ENCODE peak calls at places on chromosomes 6 and 20, in ten cellular contexts. M is adrenal gland, D is neural crest cell, O is GM20000, V is AG09309, P is GM23338, L is upper lobe of right lung, X is mucosa of descending colon, B is B cell, F is psoas muscle. J is an unnamed sample.

GRCh38 chr6:71406871-71407860 is 118.6 kb downstream of the OGFRL1 start:
- DNase-seq in P (peak; percentile 64), L (no peak), V (no peak), O (no peak), F (no peak), X (no peak), B (no peak), D (no peak), M (no peak), J (no peak)

GRCh38 chr6:20377623-20378265 is 23.9 kb upstream of the E2F3 start:
- DNase-seq in X (no peak), B (no peak), V (peak; percentile 25), P (no peak), D (no peak), L (no peak), O (no peak), M (no peak), F (no peak), J (no peak)

GRCh38 chr6:24464253-24465038 is 24.9 kb downstream of the GPLD1 start:
- DNase-seq in D (no peak), F (no peak), V (no peak), B (no peak), O (no peak), X (no peak), P (no peak), L (no peak), M (no peak), J (no peak)

GRCh38 chr20:3658019-3658707 is 5.0 kb downstream of the GFRA4 start:
- DNase-seq in M (peak; percentile 5), V (no peak), F (no peak), X (no peak), B (no peak), O (no peak), D (no peak), L (no peak), P (no peak), J (no peak)

GRCh38 chr20:61404311-61404710 is 152.2 kb downstream of the CDH4 start:
- DNase-seq in L (no peak), B (no peak), P (no peak), O (no peak), D (no peak), F (no peak), M (no peak), X (no peak), V (no peak), J (no peak)

GRCh38 chr20:23039885-23040508 is 4.9 kb downstream of the SSTR4 start:
- DNase-seq in M (no peak), X (no peak), V (no peak), O (no peak), F (no peak), D (no peak), P (no peak), L (no peak), B (no peak), J (no peak)

GRCh38 chr6:41711323-41712038 is 23.9 kb downstream of the TFEB start:
- DNase-seq in M (no peak), D (no peak), L (no peak), F (peak; percentile 32), P (no peak), B (no peak), O (no peak), V (no peak), X (no peak), J (no peak)

GRCh38 chr20:32052792-32053362 is 835 bp downstream of the HCK start:
- DNase-seq in P (peak; percentile 88), L (peak; percentile 88), B (peak; percentile 76), V (no peak), D (no peak), M (peak; percentile 45), F (peak; percentile 83), O (peak; percentile 63), X (peak; percentile 83), J (no peak)

GRCh38 chr20:41469868-41470267 is 103.2 kb upstream of the EMILIN3 start:
- DNase-seq in D (no peak), L (no peak), O (no peak), B (no peak), P (no peak), X (no peak), M (no peak), F (no peak), V (no peak), J (no peak)

GRCh38 chr20:18224968-18225568 is 63.3 kb upstream of the ZNF133 start:
- DNase-seq in P (peak; percentile 20), M (peak; percentile 78), B (no peak), X (no peak), L (no peak), O (no peak), D (peak; percentile 45), F (peak; percentile 68), V (peak; percentile 1), J (no peak)

GRCh38 chr6:7696061-7696460 is 29.8 kb upstream of the BMP6 start:
- DNase-seq in D (no peak), F (no peak), M (peak; percentile 40), B (no peak), V (no peak), L (no peak), X (no peak), O (no peak), P (no peak), J (no peak)

GRCh38 chr6:157045831-157046454 is 268.8 kb downstream of the ARID1B start:
- DNase-seq in L (no peak), F (no peak), O (no peak), M (no peak), B (no peak), X (no peak), P (peak; percentile 82), D (no peak), V (no peak), J (no peak)

GRCh38 chr6:108518714-108519576 is 41.8 kb upstream of the FOXO3 start:
- DNase-seq in P (peak; percentile 76), X (no peak), L (no peak), V (no peak), M (no peak), F (no peak), O (no peak), D (no peak), B (no peak), J (no peak)

GRCh38 chr6:44005507-44005903 is 121.7 kb downstream of the MRPL14 start:
- DNase-seq in X (no peak), P (no peak), M (no peak), L (no peak), O (no peak), B (no peak), D (no peak), V (no peak), F (no peak), J (no peak)

GRCh38 chr20:16747291-16747811 is 807 bp upstream of the OTOR start:
- DNase-seq in M (no peak), F (no peak), O (no peak), B (no peak), P (peak; percentile 57), D (no peak), X (no peak), L (no peak), V (no peak), J (no peak)

GRCh38 chr6:38404900-38405556 is 234.7 kb downstream of the BTBD9 start:
- DNase-seq in D (no peak), L (no peak), M (no peak), P (no peak), V (no peak), X (no peak), F (no peak), B (no peak), O (no peak), J (peak; percentile 80)

GRCh38 chr6:32073066-32073465 is 34.9 kb downstream of the CYP21A2 start:
- DNase-seq in V (no peak), D (no peak), X (peak; percentile 12), F (peak; percentile 5), P (no peak), B (no peak), M (no peak), O (no peak), L (no peak), J (no peak)

GRCh38 chr6:54990001-54990400 is 143.4 kb downstream of the FAM83B start:
- DNase-seq in D (no peak), L (no peak), P (no peak), F (no peak), M (no peak), B (no peak), O (no peak), X (no peak), V (no peak), J (no peak)

GRCh38 chr20:49207071-49207470 is 12.1 kb upstream of the DDX27 start:
- DNase-seq in V (no peak), L (no peak), D (no peak), F (no peak), M (no peak), P (peak; percentile 64), O (peak; percentile 37), B (no peak), X (no peak), J (no peak)
- TF ChIP-seq CTCF in V (peak; percentile 14), L (no peak), D (no peak), F (no peak), M (no peak), P (peak; percentile 62), O (peak; percentile 22), B (no peak), X (no peak), J (no peak)

GRCh38 chr6:158958504-158959386 is 41.3 kb downstream of the RSPH3 start:
- DNase-seq in V (no peak), D (no peak), F (no peak), O (peak; percentile 20), M (no peak), P (no peak), X (no peak), B (peak; percentile 54), L (no peak), J (no peak)
- TF ChIP-seq CTCF in V (no peak), D (no peak), F (no peak), O (no peak), M (no peak), P (no peak), X (no peak), B (peak; percentile 42), L (peak; percentile 14), J (peak; percentile 25)

DNA sequence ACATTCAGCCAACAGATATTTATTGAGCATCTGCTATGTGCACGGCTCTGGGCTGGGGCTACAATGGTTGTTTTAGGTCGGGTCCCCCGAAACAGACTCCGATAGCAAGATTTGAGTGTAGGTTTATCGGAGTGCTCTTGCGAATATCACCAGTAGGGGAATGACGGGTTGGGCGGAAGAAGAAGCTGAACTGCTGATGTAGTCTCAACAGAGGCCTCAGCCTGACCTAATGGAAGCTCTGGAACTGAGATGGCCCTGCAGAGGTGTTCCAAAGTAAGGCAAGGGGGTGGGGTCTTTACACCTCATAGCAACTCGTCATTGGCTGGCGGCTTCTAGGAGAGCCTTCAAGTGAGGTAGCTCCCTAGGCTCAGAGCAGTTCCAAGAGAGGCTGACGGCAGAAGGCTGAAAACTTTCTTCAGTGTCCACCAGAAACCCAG is 1.1 kb downstream of the L3MBTL1 start:
- DNase-seq in O (peak; percentile 32), P (peak; percentile 93), M (no peak), F (no peak), L (no peak), X (no peak), V (no peak), D (peak; percentile 9), B (no peak), J (no peak)
- TF ChIP-seq CTCF in O (no peak), P (peak; percentile 42), M (no peak), F (no peak), L (no peak), X (no peak), V (no peak), D (peak; percentile 39), B (no peak), J (no peak)

DNA sequence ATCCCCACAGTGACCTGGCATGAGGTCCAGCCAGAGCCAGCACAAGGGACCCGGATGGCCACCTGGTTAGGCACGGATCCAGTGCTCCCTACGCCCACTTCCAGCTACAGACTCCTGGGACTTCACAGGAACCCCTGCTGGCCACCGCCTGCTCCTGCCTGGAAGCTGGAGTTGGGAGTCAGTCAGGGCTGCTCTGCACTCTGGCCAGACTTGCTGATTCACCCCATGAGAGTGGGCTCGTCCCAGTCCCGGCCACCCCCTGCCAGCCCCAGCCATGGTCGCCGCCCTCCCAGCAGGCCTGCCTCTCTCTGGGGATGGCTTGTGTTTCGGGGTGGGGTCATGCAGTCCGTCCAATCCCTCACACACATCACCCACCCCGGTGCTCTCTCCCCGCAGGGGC is 125.8 kb downstream of the DLL1 start:
- DNase-seq in P (no peak), X (no peak), O (no peak), D (no peak), M (no peak), L (no peak), F (peak; percentile 69), V (no peak), B (no peak), J (no peak)
- TF ChIP-seq CTCF in P (no peak), X (no peak), O (no peak), D (no peak), M (no peak), L (no peak), F (no peak), V (no peak), B (no peak), J (no peak)